ENCODE peak calls at places on chromosomes 4 and X, in six cellular contexts. T, V, C, I, H and J are unnamed samples.

GRCh38 chr4:69831646-69832325 is 28.2 kb downstream of the SULT1E1 start:
- DNase-seq in T (no peak), H (no peak), C (no peak), I (peak; percentile 55), V (no peak), J (no peak)

GRCh38 chr4:87219648-87220093 is 747 bp downstream of the KLHL8 start:
- DNase-seq in T (peak; percentile 12), C (peak; percentile 60), H (peak; percentile 76), V (peak; percentile 44), I (peak; percentile 76), J (peak; percentile 35)

GRCh38 chrX:44908198-44908597 is 35.2 kb downstream of the KDM6A start:
- DNase-seq in H (peak; percentile 28), V (no peak), I (no peak), C (no peak), T (no peak), J (peak; percentile 43)

GRCh38 chrX:116417214-116417613 is 19.2 kb upstream of the SLC6A14 start:
- DNase-seq in T (peak; percentile 75), V (peak; percentile 28), C (no peak), H (no peak), I (no peak), J (no peak)

GRCh38 chrX:132665676-132666075 is 176.8 kb upstream of the MBNL3 start:
- DNase-seq in T (no peak), V (no peak), H (no peak), C (no peak), I (no peak), J (no peak)

GRCh38 chrX:3346436-3347329 is at the start of gene MXRA5:
- DNase-seq in V (no peak), I (no peak), T (no peak), C (peak; percentile 46), H (peak; percentile 66), J (peak; percentile 62)

GRCh38 chr4:24615977-24616376 is 31.6 kb upstream of the DHX15 start:
- DNase-seq in I (no peak), T (no peak), C (no peak), V (no peak), H (no peak), J (no peak)

GRCh38 chrX:103376118-103376978 is at the start of gene BEX3:
- DNase-seq in V (peak; percentile 66), H (peak; percentile 68), C (peak; percentile 81), T (peak; percentile 44), I (peak; percentile 68), J (peak; percentile 36)

GRCh38 chr4:113827285-113827684 is 65.7 kb upstream of the CAMK2D start:
- DNase-seq in C (no peak), I (no peak), V (no peak), H (peak; percentile 87), T (no peak), J (peak; percentile 71)

GRCh38 chrX:104343408-104344129 is 88.8 kb upstream of the ESX1 start:
- DNase-seq in V (peak; percentile 38), T (peak; percentile 94), C (peak; percentile 91), I (no peak), H (peak; percentile 88), J (peak; percentile 77)

GRCh38 chr4:182978152-182978827 is 61.1 kb upstream of the DCTD start:
- DNase-seq in H (peak; percentile 48), C (no peak), V (no peak), T (peak; percentile 23), I (no peak), J (peak; percentile 83)

GRCh38 chr4:111434581-111434980 is 710.7 kb upstream of the FAM241A start:
- DNase-seq in V (no peak), I (no peak), C (no peak), H (peak; percentile 42), T (peak; percentile 80), J (peak; percentile 27)

GRCh38 chrX:50707376-50707775 is 106.6 kb downstream of the SHROOM4 start:
- DNase-seq in T (peak; percentile 43), I (no peak), V (no peak), C (no peak), H (no peak), J (no peak)

GRCh38 chrX:77422886-77423648 is 24.1 kb upstream of the FGF16 start:
- DNase-seq in H (no peak), V (no peak), I (no peak), T (no peak), C (peak; percentile 75), J (no peak)

GRCh38 chr4:61427818-61428495 is 227.8 kb downstream of the ADGRL3 start:
- DNase-seq in C (no peak), I (no peak), V (no peak), T (peak; percentile 89), H (no peak), J (peak; percentile 38)

GRCh38 chr4:113768952-113769351 is 7.4 kb upstream of the CAMK2D start:
- DNase-seq in V (no peak), I (no peak), H (no peak), T (peak; percentile 76), C (no peak), J (peak; percentile 27)

GRCh38 chr4:120132935-120133334 is 66.3 kb upstream of the MAD2L1 start:
- DNase-seq in I (no peak), V (no peak), T (peak; percentile 15), H (no peak), C (no peak), J (no peak)

GRCh38 chr4:187268940-187269339 is 545.3 kb upstream of the FAT1 start:
- DNase-seq in I (no peak), H (peak; percentile 3), T (peak; percentile 65), V (no peak), C (no peak), J (peak; percentile 7)

GRCh38 chrX:81377329-81377728 is 175.4 kb downstream of the SH3BGRL start:
- DNase-seq in V (no peak), H (peak; percentile 37), I (no peak), T (peak; percentile 63), C (peak; percentile 26), J (peak; percentile 2)

GRCh38 chr4:117068120-117068519 is 17.3 kb downstream of the TRAM1L1 start:
- DNase-seq in I (no peak), H (no peak), T (no peak), V (no peak), C (no peak), J (no peak)

GRCh38 chrX:18360867-18361266 is 6.4 kb upstream of the SCML2 start:
- DNase-seq in H (peak; percentile 55), C (no peak), T (peak; percentile 68), V (no peak), I (no peak), J (no peak)

GRCh38 chr4:125796138-125796537 is 481.4 kb downstream of the FAT4 start:
- DNase-seq in H (no peak), I (no peak), C (no peak), T (no peak), V (no peak), J (no peak)

GRCh38 chr4:149145803-149146202 is 669.8 kb downstream of the IQCM start:
- DNase-seq in V (no peak), T (peak; percentile 26), C (no peak), H (peak; percentile 84), I (no peak), J (peak; percentile 54)

GRCh38 chrX:10893976-10894375 is 217.2 kb upstream of the HCCS start:
- DNase-seq in C (no peak), V (no peak), I (no peak), H (no peak), T (no peak), J (no peak)
- H3K27ac ChIP-seq in C (no peak overlapping the region), V (no peak overlapping the region), I (no peak overlapping the region), H (no peak overlapping the region), T (no peak overlapping the region), J (no peak overlapping the region)

GRCh38 chrX:40173662-40174593 is 76.2 kb upstream of the BCOR start:
- DNase-seq in H (peak; percentile 62), V (peak; percentile 86), I (peak; percentile 76), C (peak; percentile 55), T (peak; percentile 70), J (no peak)

GRCh38 chrX:40174594-40175415 is 77.0 kb upstream of the BCOR start:
- DNase-seq in H (peak; percentile 72), T (peak; percentile 52), C (peak; percentile 56), V (peak; percentile 51), I (peak; percentile 64), J (peak; percentile 44)

GRCh38 chrX:40172169-40172979 is 74.6 kb upstream of the BCOR start:
- DNase-seq in H (peak; percentile 77), C (peak; percentile 38), T (peak; percentile 49), I (peak; percentile 80), V (peak; percentile 72), J (peak; percentile 42)

GRCh38 chrX:40171513-40172168 is 73.9 kb upstream of the BCOR start:
- DNase-seq in H (peak; percentile 78), C (no peak), I (no peak), V (no peak), T (peak; percentile 36), J (peak; percentile 35)

DNA sequence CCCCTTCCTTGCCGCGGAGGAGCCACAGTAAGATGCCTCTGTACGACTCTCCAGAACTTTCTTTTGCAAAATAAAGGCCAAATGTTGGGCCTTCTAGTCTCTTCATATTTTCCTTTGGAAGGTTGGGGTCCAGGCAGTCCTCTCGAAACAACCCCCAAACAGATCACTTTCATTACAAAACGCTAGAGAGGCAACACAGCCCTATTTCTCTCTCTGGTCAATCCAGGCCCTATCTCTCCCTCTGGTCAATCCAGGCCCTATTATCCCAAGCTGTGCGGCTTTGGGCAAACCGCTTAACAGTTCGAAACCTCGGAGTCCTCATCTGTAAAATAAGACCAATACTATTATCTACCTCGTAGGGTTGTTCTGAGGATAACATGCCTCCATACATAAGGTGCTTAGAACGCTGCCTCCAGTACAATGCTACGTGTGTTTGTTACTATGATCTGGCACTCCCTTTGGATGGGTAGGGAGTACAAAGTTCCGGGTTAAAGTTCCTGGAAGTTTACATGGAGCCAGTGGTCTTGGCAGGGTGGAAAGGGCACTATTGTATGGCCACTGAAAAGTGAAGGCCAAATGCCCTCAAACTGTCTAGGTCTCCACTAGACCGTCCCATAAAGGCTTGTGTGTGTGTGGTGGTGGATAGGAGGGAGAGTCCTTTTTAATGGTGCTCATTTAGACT is 75.4 kb upstream of the BCOR start:
- DNase-seq in H (no peak), I (no peak), C (no peak), T (no peak), V (no peak), J (no peak)
- H3K4me1 ChIP-seq in H (peaks cover 12% of the 10 kb centered on the region), I (peaks cover 42% of the 10 kb centered on the region), C (peaks cover 23% of the 10 kb centered on the region), T (peaks cover 57% of the 10 kb centered on the region), V (peaks cover 34% of the 10 kb centered on the region), J (peaks cover 27% of the 10 kb centered on the region)

DNA sequence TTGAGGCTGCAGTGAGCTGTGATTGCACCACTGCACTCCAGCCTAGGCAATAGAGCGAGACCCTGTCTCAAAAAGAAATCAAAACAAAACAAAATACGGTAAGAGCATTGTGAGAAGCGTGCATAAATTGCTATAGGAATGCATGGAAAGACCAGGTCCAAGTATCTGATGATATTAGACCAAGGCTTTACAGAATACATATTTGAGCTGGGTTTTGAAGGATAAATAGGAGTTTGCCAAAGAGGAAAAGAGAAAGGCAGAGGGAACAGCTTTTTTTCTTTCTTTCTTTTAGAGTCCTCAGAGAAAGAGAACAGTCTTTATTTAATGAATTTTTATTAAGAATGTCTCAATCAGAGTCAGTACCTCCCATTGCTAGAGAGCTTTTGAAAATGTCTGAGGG is 79.5 kb upstream of the PRPS1 start:
- DNase-seq in V (no peak), H (no peak), C (no peak), T (no peak), I (no peak), J (no peak)
- H3K27ac ChIP-seq in V (no peak overlapping the region), H (no peak overlapping the region), C (no peak overlapping the region), T (no peak overlapping the region), I (no peak overlapping the region), J (no peak overlapping the region)

DNA sequence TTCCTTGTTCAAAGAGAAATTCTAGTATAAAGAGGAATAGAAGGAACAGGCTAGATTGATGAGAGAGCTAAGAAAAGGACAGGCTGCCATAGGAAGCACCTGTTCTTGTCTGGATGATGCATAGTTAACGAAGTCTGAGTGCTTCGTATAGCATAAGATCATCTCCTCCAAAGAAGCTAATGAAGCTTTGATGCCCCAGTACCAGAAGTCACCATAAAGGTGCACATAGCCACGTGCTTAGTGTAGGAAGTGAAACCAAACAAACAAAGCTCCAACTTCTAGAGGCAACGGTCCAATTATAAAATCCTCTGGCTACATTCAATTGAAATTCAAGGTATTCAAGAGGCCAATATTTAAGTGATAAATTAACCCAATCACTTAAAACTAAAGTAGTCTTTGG is 31.0 kb downstream of the AFAP1 start:
- DNase-seq in T (no peak), V (no peak), C (no peak), I (no peak), H (no peak), J (no peak)
- H3K4me1 ChIP-seq in T (peaks cover 57% of the 10 kb centered on the region), V (peaks cover 41% of the 10 kb centered on the region), C (peaks cover 74% of the 10 kb centered on the region), I (peaks cover 27% of the 10 kb centered on the region), H (peaks cover 85% of the 10 kb centered on the region), J (peaks cover 73% of the 10 kb centered on the region)